ENCODE peak calls at places on chromosomes 7 and 10, in six cellular contexts. One of them, this sample, is unnamed.

GRCh38 chr7:157150825-157151412 is 12.2 kb downstream of the UBE3C start:
- DNase-seq in HT1080: no peak
- DNase-seq in kidney tubule cell: peak
- DNase-seq in activated CD4-positive, alpha-beta memory T cell treated with anti-CD3 and anti-CD28 coated beads for 36 hours: no peak
- DNase-seq in WTC11: peak
- DNase-seq in stimulated activated naive B cell treated with anti-CD40 and anti-IgM and Interleukin-4, amounts not matched to agents 10 μg/mL and 1 μg/mL and 100 μg/mL, for 72 hours: no peak
- DNase-seq in this sample: no peak

GRCh38 chr7:129781856-129782256 is 170.3 kb downstream of the NRF1 start:
- DNase-seq in HT1080: no peak
- DNase-seq in kidney tubule cell: no peak
- DNase-seq in activated CD4-positive, alpha-beta memory T cell treated with anti-CD3 and anti-CD28 coated beads for 36 hours: no peak
- DNase-seq in WTC11: peak
- DNase-seq in stimulated activated naive B cell treated with anti-CD40 and anti-IgM and Interleukin-4, amounts not matched to agents 10 μg/mL and 1 μg/mL and 100 μg/mL, for 72 hours: no peak
- DNase-seq in this sample: no peak

GRCh38 chr7:74032191-74032490 is 4.2 kb downstream of the ELN start:
- DNase-seq in HT1080: peak
- DNase-seq in kidney tubule cell: no peak
- DNase-seq in activated CD4-positive, alpha-beta memory T cell treated with anti-CD3 and anti-CD28 coated beads for 36 hours: no peak
- DNase-seq in WTC11: no peak
- DNase-seq in stimulated activated naive B cell treated with anti-CD40 and anti-IgM and Interleukin-4, amounts not matched to agents 10 μg/mL and 1 μg/mL and 100 μg/mL, for 72 hours: no peak
- DNase-seq in this sample: peak

GRCh38 chr10:62384057-62384446 is 9.9 kb downstream of the ZNF365 start:
- DNase-seq in HT1080: peak
- DNase-seq in kidney tubule cell: peak
- DNase-seq in activated CD4-positive, alpha-beta memory T cell treated with anti-CD3 and anti-CD28 coated beads for 36 hours: peak
- DNase-seq in WTC11: no peak
- DNase-seq in stimulated activated naive B cell treated with anti-CD40 and anti-IgM and Interleukin-4, amounts not matched to agents 10 μg/mL and 1 μg/mL and 100 μg/mL, for 72 hours: no peak
- DNase-seq in this sample: peak

GRCh38 chr7:150406565-150407421 is 27.7 kb downstream of the ZNF775 start:
- DNase-seq in HT1080: no peak
- DNase-seq in kidney tubule cell: peak
- DNase-seq in activated CD4-positive, alpha-beta memory T cell treated with anti-CD3 and anti-CD28 coated beads for 36 hours: peak
- DNase-seq in WTC11: no peak
- DNase-seq in stimulated activated naive B cell treated with anti-CD40 and anti-IgM and Interleukin-4, amounts not matched to agents 10 μg/mL and 1 μg/mL and 100 μg/mL, for 72 hours: peak
- DNase-seq in this sample: no peak

GRCh38 chr10:60189861-60190475 is 199.7 kb downstream of the ANK3 start:
- DNase-seq in HT1080: peak
- DNase-seq in kidney tubule cell: no peak
- DNase-seq in activated CD4-positive, alpha-beta memory T cell treated with anti-CD3 and anti-CD28 coated beads for 36 hours: no peak
- DNase-seq in WTC11: no peak
- DNase-seq in stimulated activated naive B cell treated with anti-CD40 and anti-IgM and Interleukin-4, amounts not matched to agents 10 μg/mL and 1 μg/mL and 100 μg/mL, for 72 hours: no peak
- DNase-seq in this sample: no peak

GRCh38 chr7:126840869-126841268 is 411.9 kb downstream of the GRM8 start:
- DNase-seq in HT1080: no peak
- DNase-seq in kidney tubule cell: no peak
- DNase-seq in activated CD4-positive, alpha-beta memory T cell treated with anti-CD3 and anti-CD28 coated beads for 36 hours: no peak
- DNase-seq in WTC11: no peak
- DNase-seq in stimulated activated naive B cell treated with anti-CD40 and anti-IgM and Interleukin-4, amounts not matched to agents 10 μg/mL and 1 μg/mL and 100 μg/mL, for 72 hours: no peak
- DNase-seq in this sample: peak

GRCh38 chr7:75945297-75946168 is 30.6 kb downstream of the POR start:
- DNase-seq in HT1080: peak
- DNase-seq in kidney tubule cell: peak
- DNase-seq in activated CD4-positive, alpha-beta memory T cell treated with anti-CD3 and anti-CD28 coated beads for 36 hours: no peak
- DNase-seq in WTC11: no peak
- DNase-seq in stimulated activated naive B cell treated with anti-CD40 and anti-IgM and Interleukin-4, amounts not matched to agents 10 μg/mL and 1 μg/mL and 100 μg/mL, for 72 hours: no peak
- DNase-seq in this sample: peak

GRCh38 chr7:73885975-73886798 is 25.2 kb downstream of the TMEM270 start:
- DNase-seq in HT1080: no peak
- DNase-seq in kidney tubule cell: no peak
- DNase-seq in activated CD4-positive, alpha-beta memory T cell treated with anti-CD3 and anti-CD28 coated beads for 36 hours: no peak
- DNase-seq in WTC11: no peak
- DNase-seq in stimulated activated naive B cell treated with anti-CD40 and anti-IgM and Interleukin-4, amounts not matched to agents 10 μg/mL and 1 μg/mL and 100 μg/mL, for 72 hours: no peak
- DNase-seq in this sample: no peak

GRCh38 chr7:151786241-151786640 is 90.7 kb downstream of the PRKAG2 start:
- DNase-seq in HT1080: no peak
- DNase-seq in kidney tubule cell: no peak
- DNase-seq in activated CD4-positive, alpha-beta memory T cell treated with anti-CD3 and anti-CD28 coated beads for 36 hours: no peak
- DNase-seq in WTC11: no peak
- DNase-seq in stimulated activated naive B cell treated with anti-CD40 and anti-IgM and Interleukin-4, amounts not matched to agents 10 μg/mL and 1 μg/mL and 100 μg/mL, for 72 hours: no peak
- DNase-seq in this sample: no peak

GRCh38 chr10:73480158-73480557 is 15.7 kb downstream of the PPP3CB start:
- DNase-seq in HT1080: peak
- DNase-seq in kidney tubule cell: peak
- DNase-seq in activated CD4-positive, alpha-beta memory T cell treated with anti-CD3 and anti-CD28 coated beads for 36 hours: no peak
- DNase-seq in WTC11: no peak
- DNase-seq in stimulated activated naive B cell treated with anti-CD40 and anti-IgM and Interleukin-4, amounts not matched to agents 10 μg/mL and 1 μg/mL and 100 μg/mL, for 72 hours: no peak
- DNase-seq in this sample: peak

GRCh38 chr10:6037422-6037821 is 24.7 kb downstream of the IL2RA start:
- DNase-seq in HT1080: no peak
- DNase-seq in kidney tubule cell: no peak
- DNase-seq in activated CD4-positive, alpha-beta memory T cell treated with anti-CD3 and anti-CD28 coated beads for 36 hours: peak
- DNase-seq in WTC11: no peak
- DNase-seq in stimulated activated naive B cell treated with anti-CD40 and anti-IgM and Interleukin-4, amounts not matched to agents 10 μg/mL and 1 μg/mL and 100 μg/mL, for 72 hours: no peak
- DNase-seq in this sample: no peak

GRCh38 chr10:11345224-11346054 is 266.0 kb downstream of the USP6NL start:
- DNase-seq in HT1080: peak
- DNase-seq in kidney tubule cell: peak
- DNase-seq in activated CD4-positive, alpha-beta memory T cell treated with anti-CD3 and anti-CD28 coated beads for 36 hours: peak
- DNase-seq in WTC11: peak
- DNase-seq in stimulated activated naive B cell treated with anti-CD40 and anti-IgM and Interleukin-4, amounts not matched to agents 10 μg/mL and 1 μg/mL and 100 μg/mL, for 72 hours: peak
- DNase-seq in this sample: peak

GRCh38 chr7:46452781-46453180 is 531.7 kb upstream of the IGFBP3 start:
- DNase-seq in HT1080: no peak
- DNase-seq in kidney tubule cell: no peak
- DNase-seq in activated CD4-positive, alpha-beta memory T cell treated with anti-CD3 and anti-CD28 coated beads for 36 hours: no peak
- DNase-seq in WTC11: no peak
- DNase-seq in stimulated activated naive B cell treated with anti-CD40 and anti-IgM and Interleukin-4, amounts not matched to agents 10 μg/mL and 1 μg/mL and 100 μg/mL, for 72 hours: no peak
- DNase-seq in this sample: no peak

GRCh38 chr10:113213041-113213440 is 263.0 kb downstream of the TCF7L2 start:
- DNase-seq in HT1080: no peak
- DNase-seq in kidney tubule cell: no peak
- DNase-seq in activated CD4-positive, alpha-beta memory T cell treated with anti-CD3 and anti-CD28 coated beads for 36 hours: no peak
- DNase-seq in WTC11: no peak
- DNase-seq in stimulated activated naive B cell treated with anti-CD40 and anti-IgM and Interleukin-4, amounts not matched to agents 10 μg/mL and 1 μg/mL and 100 μg/mL, for 72 hours: no peak
- DNase-seq in this sample: peak

GRCh38 chr7:95586951-95587301 is 9.4 kb downstream of the PDK4 start:
- DNase-seq in HT1080: no peak
- DNase-seq in kidney tubule cell: no peak
- DNase-seq in activated CD4-positive, alpha-beta memory T cell treated with anti-CD3 and anti-CD28 coated beads for 36 hours: no peak
- DNase-seq in WTC11: no peak
- DNase-seq in stimulated activated naive B cell treated with anti-CD40 and anti-IgM and Interleukin-4, amounts not matched to agents 10 μg/mL and 1 μg/mL and 100 μg/mL, for 72 hours: no peak
- DNase-seq in this sample: no peak

GRCh38 chr10:102675887-102676616 is 31.8 kb downstream of the TRIM8 start:
- DNase-seq in HT1080: peak
- DNase-seq in kidney tubule cell: peak
- DNase-seq in activated CD4-positive, alpha-beta memory T cell treated with anti-CD3 and anti-CD28 coated beads for 36 hours: no peak
- DNase-seq in WTC11: no peak
- DNase-seq in stimulated activated naive B cell treated with anti-CD40 and anti-IgM and Interleukin-4, amounts not matched to agents 10 μg/mL and 1 μg/mL and 100 μg/mL, for 72 hours: peak
- DNase-seq in this sample: peak

GRCh38 chr10:124532106-124532641 is 70.6 kb downstream of the LHPP start:
- DNase-seq in HT1080: no peak
- DNase-seq in kidney tubule cell: peak
- DNase-seq in activated CD4-positive, alpha-beta memory T cell treated with anti-CD3 and anti-CD28 coated beads for 36 hours: no peak
- DNase-seq in WTC11: peak
- DNase-seq in stimulated activated naive B cell treated with anti-CD40 and anti-IgM and Interleukin-4, amounts not matched to agents 10 μg/mL and 1 μg/mL and 100 μg/mL, for 72 hours: no peak
- DNase-seq in this sample: peak

GRCh38 chr10:92590623-92591549 is 2.0 kb upstream of the KIF11 start:
- DNase-seq in HT1080: peak
- DNase-seq in kidney tubule cell: peak
- DNase-seq in activated CD4-positive, alpha-beta memory T cell treated with anti-CD3 and anti-CD28 coated beads for 36 hours: peak
- DNase-seq in WTC11: peak
- DNase-seq in stimulated activated naive B cell treated with anti-CD40 and anti-IgM and Interleukin-4, amounts not matched to agents 10 μg/mL and 1 μg/mL and 100 μg/mL, for 72 hours: peak
- DNase-seq in this sample: no peak

GRCh38 chr7:36910401-36910800 is 186.1 kb upstream of the AOAH start:
- DNase-seq in HT1080: no peak
- DNase-seq in kidney tubule cell: no peak
- DNase-seq in activated CD4-positive, alpha-beta memory T cell treated with anti-CD3 and anti-CD28 coated beads for 36 hours: no peak
- DNase-seq in WTC11: no peak
- DNase-seq in stimulated activated naive B cell treated with anti-CD40 and anti-IgM and Interleukin-4, amounts not matched to agents 10 μg/mL and 1 μg/mL and 100 μg/mL, for 72 hours: no peak
- DNase-seq in this sample: no peak

GRCh38 chr7:9091282-9091681 is 657.9 kb downstream of the NXPH1 start:
- DNase-seq in HT1080: peak
- DNase-seq in kidney tubule cell: no peak
- DNase-seq in activated CD4-positive, alpha-beta memory T cell treated with anti-CD3 and anti-CD28 coated beads for 36 hours: no peak
- DNase-seq in WTC11: no peak
- DNase-seq in stimulated activated naive B cell treated with anti-CD40 and anti-IgM and Interleukin-4, amounts not matched to agents 10 μg/mL and 1 μg/mL and 100 μg/mL, for 72 hours: no peak
- DNase-seq in this sample: no peak

GRCh38 chr10:4337581-4337980 is 488.4 kb upstream of the AKR1E2 start:
- DNase-seq in HT1080: no peak
- DNase-seq in kidney tubule cell: no peak
- DNase-seq in activated CD4-positive, alpha-beta memory T cell treated with anti-CD3 and anti-CD28 coated beads for 36 hours: no peak
- DNase-seq in WTC11: no peak
- DNase-seq in stimulated activated naive B cell treated with anti-CD40 and anti-IgM and Interleukin-4, amounts not matched to agents 10 μg/mL and 1 μg/mL and 100 μg/mL, for 72 hours: no peak
- DNase-seq in this sample: no peak

GRCh38 chr10:24207781-24208611 is 942 bp upstream of the KIAA1217 start:
- DNase-seq in HT1080: peak
- DNase-seq in kidney tubule cell: peak
- DNase-seq in activated CD4-positive, alpha-beta memory T cell treated with anti-CD3 and anti-CD28 coated beads for 36 hours: no peak
- DNase-seq in WTC11: no peak
- DNase-seq in stimulated activated naive B cell treated with anti-CD40 and anti-IgM and Interleukin-4, amounts not matched to agents 10 μg/mL and 1 μg/mL and 100 μg/mL, for 72 hours: no peak
- DNase-seq in this sample: peak

GRCh38 chr7:41977165-41977651 is 259.8 kb downstream of the GLI3 start:
- DNase-seq in HT1080: peak
- DNase-seq in kidney tubule cell: peak
- DNase-seq in activated CD4-positive, alpha-beta memory T cell treated with anti-CD3 and anti-CD28 coated beads for 36 hours: no peak
- DNase-seq in WTC11: no peak
- DNase-seq in stimulated activated naive B cell treated with anti-CD40 and anti-IgM and Interleukin-4, amounts not matched to agents 10 μg/mL and 1 μg/mL and 100 μg/mL, for 72 hours: no peak
- DNase-seq in this sample: peak

GRCh38 chr10:77496941-77497420 is 140.6 kb downstream of the KCNMA1 start:
- DNase-seq in HT1080: no peak
- DNase-seq in kidney tubule cell: peak
- DNase-seq in activated CD4-positive, alpha-beta memory T cell treated with anti-CD3 and anti-CD28 coated beads for 36 hours: no peak
- DNase-seq in WTC11: no peak
- DNase-seq in stimulated activated naive B cell treated with anti-CD40 and anti-IgM and Interleukin-4, amounts not matched to agents 10 μg/mL and 1 μg/mL and 100 μg/mL, for 72 hours: no peak
- DNase-seq in this sample: peak

GRCh38 chr7:47801423-47801822 is 146.8 kb downstream of the PKD1L1 start:
- DNase-seq in HT1080: no peak
- DNase-seq in kidney tubule cell: no peak
- DNase-seq in activated CD4-positive, alpha-beta memory T cell treated with anti-CD3 and anti-CD28 coated beads for 36 hours: no peak
- DNase-seq in WTC11: no peak
- DNase-seq in stimulated activated naive B cell treated with anti-CD40 and anti-IgM and Interleukin-4, amounts not matched to agents 10 μg/mL and 1 μg/mL and 100 μg/mL, for 72 hours: no peak
- DNase-seq in this sample: peak

GRCh38 chr7:43137811-43138210 is 25.4 kb downstream of the HECW1 start:
- DNase-seq in HT1080: no peak
- DNase-seq in kidney tubule cell: no peak
- DNase-seq in activated CD4-positive, alpha-beta memory T cell treated with anti-CD3 and anti-CD28 coated beads for 36 hours: no peak
- DNase-seq in WTC11: no peak
- DNase-seq in stimulated activated naive B cell treated with anti-CD40 and anti-IgM and Interleukin-4, amounts not matched to agents 10 μg/mL and 1 μg/mL and 100 μg/mL, for 72 hours: no peak
- DNase-seq in this sample: no peak

GRCh38 chr7:20236790-20237189 is 19.6 kb upstream of the MACC1 start:
- DNase-seq in HT1080: peak
- DNase-seq in kidney tubule cell: peak
- DNase-seq in activated CD4-positive, alpha-beta memory T cell treated with anti-CD3 and anti-CD28 coated beads for 36 hours: no peak
- DNase-seq in WTC11: no peak
- DNase-seq in stimulated activated naive B cell treated with anti-CD40 and anti-IgM and Interleukin-4, amounts not matched to agents 10 μg/mL and 1 μg/mL and 100 μg/mL, for 72 hours: no peak
- DNase-seq in this sample: peak

GRCh38 chr7:155352753-155353115 is 55.1 kb downstream of the INSIG1 start:
- DNase-seq in HT1080: no peak
- DNase-seq in kidney tubule cell: no peak
- DNase-seq in activated CD4-positive, alpha-beta memory T cell treated with anti-CD3 and anti-CD28 coated beads for 36 hours: no peak
- DNase-seq in WTC11: no peak
- DNase-seq in stimulated activated naive B cell treated with anti-CD40 and anti-IgM and Interleukin-4, amounts not matched to agents 10 μg/mL and 1 μg/mL and 100 μg/mL, for 72 hours: no peak
- DNase-seq in this sample: no peak